ENCODE peak calls at places on chromosomes 16 and 17, in ten cellular contexts. One of them, this sample, is unnamed.

GRCh38 chr16:23119570-23119969 is 29.7 kb downstream of the USP31 start:
- DNase-seq in ascending aorta: no peak
- DNase-seq in GM23248: peak; percentile 48
- DNase-seq in hepatocyte: no peak
- DNase-seq in neural progenitor cell: no peak
- DNase-seq in lung: no peak
- DNase-seq in A549: no peak
- DNase-seq in pancreas: no peak
- DNase-seq in tibial nerve: no peak
- DNase-seq in sigmoid colon: no peak
- DNase-seq in this sample: no peak

GRCh38 chr17:64183815-64184397 is 54.0 kb upstream of the ERN1 start:
- DNase-seq in tibial nerve: no peak
- DNase-seq in GM23248: peak; percentile 77
- DNase-seq in neural progenitor cell: no peak
- DNase-seq in hepatocyte: no peak
- DNase-seq in pancreas: no peak
- DNase-seq in A549: no peak
- DNase-seq in ascending aorta: no peak
- DNase-seq in lung: no peak
- DNase-seq in sigmoid colon: no peak
- DNase-seq in this sample: no peak

GRCh38 chr16:66801320-66802105 is at the start of gene TERB1:
- DNase-seq in pancreas: peak; percentile 44
- DNase-seq in neural progenitor cell: no peak
- DNase-seq in GM23248: no peak
- DNase-seq in hepatocyte: no peak
- DNase-seq in lung: no peak
- DNase-seq in sigmoid colon: no peak
- DNase-seq in tibial nerve: no peak
- DNase-seq in A549: no peak
- DNase-seq in ascending aorta: no peak
- DNase-seq in this sample: peak; percentile 32

GRCh38 chr16:87851141-87851587 is 18.1 kb downstream of the SLC7A5 start:
- DNase-seq in neural progenitor cell: no peak
- DNase-seq in ascending aorta: no peak
- DNase-seq in lung: no peak
- DNase-seq in pancreas: peak; percentile 58
- DNase-seq in GM23248: no peak
- DNase-seq in hepatocyte: no peak
- DNase-seq in tibial nerve: no peak
- DNase-seq in sigmoid colon: no peak
- DNase-seq in A549: no peak
- DNase-seq in this sample: no peak

GRCh38 chr16:14629612-14629918 is 495 bp downstream of the PARN start:
- DNase-seq in pancreas: no peak
- DNase-seq in lung: no peak
- DNase-seq in tibial nerve: no peak
- DNase-seq in sigmoid colon: no peak
- DNase-seq in ascending aorta: no peak
- DNase-seq in GM23248: peak; percentile 50
- DNase-seq in neural progenitor cell: no peak
- DNase-seq in A549: no peak
- DNase-seq in hepatocyte: no peak
- DNase-seq in this sample: peak; percentile 38

GRCh38 chr16:90046971-90047713 is 27.9 kb upstream of the DBNDD1 start:
- DNase-seq in sigmoid colon: peak; percentile 90
- DNase-seq in hepatocyte: peak; percentile 83
- DNase-seq in lung: peak; percentile 66
- DNase-seq in GM23248: peak; percentile 71
- DNase-seq in pancreas: peak; percentile 91
- DNase-seq in ascending aorta: peak; percentile 26
- DNase-seq in tibial nerve: peak; percentile 58
- DNase-seq in A549: no peak
- DNase-seq in neural progenitor cell: peak; percentile 94
- DNase-seq in this sample: no peak

GRCh38 chr17:78364436-78365281 is 4.8 kb upstream of the SOCS3 start:
- DNase-seq in lung: no peak
- DNase-seq in pancreas: no peak
- DNase-seq in hepatocyte: no peak
- DNase-seq in tibial nerve: no peak
- DNase-seq in neural progenitor cell: peak; percentile 81
- DNase-seq in GM23248: no peak
- DNase-seq in ascending aorta: no peak
- DNase-seq in sigmoid colon: no peak
- DNase-seq in A549: no peak
- DNase-seq in this sample: no peak

GRCh38 chr17:43003542-43004172 is 2.9 kb upstream of the IFI35 start:
- DNase-seq in A549: peak; percentile 80
- DNase-seq in lung: no peak
- DNase-seq in pancreas: peak; percentile 21
- DNase-seq in sigmoid colon: no peak
- DNase-seq in neural progenitor cell: no peak
- DNase-seq in GM23248: peak; percentile 67
- DNase-seq in hepatocyte: no peak
- DNase-seq in ascending aorta: no peak
- DNase-seq in tibial nerve: no peak
- DNase-seq in this sample: no peak

GRCh38 chr17:58370309-58370708 is 18.3 kb upstream of the SUPT4H1 start:
- DNase-seq in neural progenitor cell: no peak
- DNase-seq in tibial nerve: no peak
- DNase-seq in A549: no peak
- DNase-seq in pancreas: no peak
- DNase-seq in lung: no peak
- DNase-seq in hepatocyte: no peak
- DNase-seq in GM23248: no peak
- DNase-seq in sigmoid colon: no peak
- DNase-seq in ascending aorta: no peak
- DNase-seq in this sample: no peak

GRCh38 chr17:58373003-58373402 is 21.0 kb upstream of the SUPT4H1 start:
- DNase-seq in pancreas: no peak
- DNase-seq in tibial nerve: no peak
- DNase-seq in lung: no peak
- DNase-seq in A549: no peak
- DNase-seq in hepatocyte: no peak
- DNase-seq in ascending aorta: no peak
- DNase-seq in sigmoid colon: no peak
- DNase-seq in GM23248: no peak
- DNase-seq in neural progenitor cell: no peak
- DNase-seq in this sample: no peak

GRCh38 chr17:58370716-58371115 is 18.7 kb upstream of the SUPT4H1 start:
- DNase-seq in ascending aorta: no peak
- DNase-seq in A549: no peak
- DNase-seq in GM23248: no peak
- DNase-seq in lung: no peak
- DNase-seq in pancreas: no peak
- DNase-seq in sigmoid colon: no peak
- DNase-seq in hepatocyte: no peak
- DNase-seq in tibial nerve: no peak
- DNase-seq in neural progenitor cell: no peak
- DNase-seq in this sample: no peak

GRCh38 chr17:58369214-58370031 is 17.4 kb upstream of the SUPT4H1 start:
- DNase-seq in GM23248: no peak
- DNase-seq in pancreas: no peak
- DNase-seq in hepatocyte: peak; percentile 55
- DNase-seq in lung: no peak
- DNase-seq in tibial nerve: no peak
- DNase-seq in sigmoid colon: no peak
- DNase-seq in A549: no peak
- DNase-seq in ascending aorta: no peak
- DNase-seq in neural progenitor cell: no peak
- DNase-seq in this sample: no peak

GRCh38 chr17:58371300-58371950 is 19.4 kb upstream of the SUPT4H1 start:
- DNase-seq in tibial nerve: no peak
- DNase-seq in A549: no peak
- DNase-seq in ascending aorta: no peak
- DNase-seq in hepatocyte: no peak
- DNase-seq in GM23248: no peak
- DNase-seq in pancreas: no peak
- DNase-seq in sigmoid colon: no peak
- DNase-seq in neural progenitor cell: no peak
- DNase-seq in lung: no peak
- DNase-seq in this sample: no peak
- H3K4me1 ChIP-seq in tibial nerve: no peaks in the 10 kb centered on the region
- H3K4me1 ChIP-seq in A549: peaks cover 14% of the 10 kb centered on the region
- H3K4me1 ChIP-seq in ascending aorta: no peaks in the 10 kb centered on the region
- H3K4me1 ChIP-seq in hepatocyte: peaks cover 38% of the 10 kb centered on the region
- H3K4me1 ChIP-seq in GM23248: no peaks in the 10 kb centered on the region
- H3K4me1 ChIP-seq in pancreas: peaks cover 9% of the 10 kb centered on the region
- H3K4me1 ChIP-seq in sigmoid colon: no peaks in the 10 kb centered on the region
- H3K4me1 ChIP-seq in neural progenitor cell: no peaks in the 10 kb centered on the region
- H3K4me1 ChIP-seq in lung: no peaks in the 10 kb centered on the region
- H3K4me1 ChIP-seq in this sample: no peaks in the 10 kb centered on the region

DNA sequence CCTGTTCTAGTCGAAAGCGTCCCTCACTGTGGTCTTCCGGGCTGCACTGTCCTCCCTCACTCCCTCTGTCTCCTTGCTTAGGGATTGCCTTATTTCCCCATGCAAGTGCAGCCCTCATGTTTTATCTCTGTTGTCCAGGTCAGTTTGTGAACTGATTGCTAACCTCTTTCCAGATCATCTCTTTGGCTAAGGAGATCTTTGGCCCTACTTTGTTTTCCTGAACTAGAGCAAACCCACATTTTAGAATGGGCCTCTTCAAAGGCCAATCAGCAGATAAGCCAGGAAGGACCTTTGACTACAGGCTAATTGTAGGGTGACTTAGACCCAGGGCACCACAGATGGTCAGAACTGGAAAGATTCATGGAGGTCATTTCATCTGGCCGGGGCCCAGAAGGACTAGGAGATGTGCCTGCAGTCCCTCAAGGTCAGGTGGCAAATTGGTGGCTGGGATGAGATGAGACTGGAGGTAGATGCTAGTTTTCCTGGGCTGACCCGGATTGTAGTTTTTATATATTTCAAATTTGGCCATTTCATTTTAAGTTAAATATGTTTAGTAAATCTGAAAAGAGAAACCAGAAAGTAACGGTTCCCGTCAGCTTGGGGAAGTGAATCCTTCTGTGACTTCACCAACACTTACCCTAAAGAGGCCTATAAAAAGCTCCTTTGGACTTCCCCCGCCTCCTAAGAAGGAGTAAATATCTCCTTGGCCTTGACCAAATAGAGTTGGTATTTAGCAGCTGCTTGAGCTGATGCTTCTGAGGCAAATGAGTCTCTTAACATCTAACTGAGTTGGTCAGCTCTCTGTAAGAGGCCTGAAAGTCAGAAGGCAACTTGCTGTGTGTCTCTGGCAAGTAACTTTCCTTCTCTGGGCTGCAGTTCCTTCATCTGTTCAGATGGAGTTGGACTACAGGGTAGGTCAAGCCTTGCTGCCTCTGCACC is 6.3 kb upstream of the SLC25A19 start:
- DNase-seq in tibial nerve: no peak
- DNase-seq in pancreas: no peak
- DNase-seq in neural progenitor cell: no peak
- DNase-seq in hepatocyte: no peak
- DNase-seq in ascending aorta: no peak
- DNase-seq in lung: no peak
- DNase-seq in A549: no peak
- DNase-seq in GM23248: no peak
- DNase-seq in sigmoid colon: no peak
- DNase-seq in this sample: no peak
- H3K4me3 ChIP-seq in tibial nerve: no peak overlapping the region
- H3K4me3 ChIP-seq in pancreas: no peak overlapping the region
- H3K4me3 ChIP-seq in neural progenitor cell: no peak overlapping the region
- H3K4me3 ChIP-seq in hepatocyte: no peak overlapping the region
- H3K4me3 ChIP-seq in ascending aorta: no peak overlapping the region
- H3K4me3 ChIP-seq in lung: no peak overlapping the region
- H3K4me3 ChIP-seq in A549: no peak overlapping the region
- H3K4me3 ChIP-seq in GM23248: no peak overlapping the region
- H3K4me3 ChIP-seq in sigmoid colon: no peak overlapping the region
- H3K4me3 ChIP-seq in this sample: no peak overlapping the region

GRCh38 chr16:80991792-80992430 is 14.8 kb downstream of the CMC2 start:
- DNase-seq in A549: no peak
- DNase-seq in GM23248: no peak
- DNase-seq in tibial nerve: no peak
- DNase-seq in neural progenitor cell: no peak
- DNase-seq in hepatocyte: no peak
- DNase-seq in pancreas: no peak
- DNase-seq in lung: no peak
- DNase-seq in ascending aorta: no peak
- DNase-seq in sigmoid colon: no peak
- DNase-seq in this sample: no peak

GRCh38 chr16:80994451-80994850 is 12.2 kb downstream of the CMC2 start:
- DNase-seq in neural progenitor cell: no peak
- DNase-seq in lung: no peak
- DNase-seq in ascending aorta: no peak
- DNase-seq in hepatocyte: no peak
- DNase-seq in A549: peak; percentile 25
- DNase-seq in tibial nerve: no peak
- DNase-seq in pancreas: no peak
- DNase-seq in GM23248: peak; percentile 46
- DNase-seq in sigmoid colon: no peak
- DNase-seq in this sample: no peak

GRCh38 chr16:80990978-80991377 is 15.7 kb downstream of the CMC2 start:
- DNase-seq in tibial nerve: no peak
- DNase-seq in lung: no peak
- DNase-seq in sigmoid colon: no peak
- DNase-seq in pancreas: no peak
- DNase-seq in neural progenitor cell: no peak
- DNase-seq in GM23248: no peak
- DNase-seq in hepatocyte: no peak
- DNase-seq in A549: no peak
- DNase-seq in ascending aorta: no peak
- DNase-seq in this sample: no peak

GRCh38 chr16:80992676-80993292 is 13.9 kb downstream of the CMC2 start:
- DNase-seq in ascending aorta: no peak
- DNase-seq in GM23248: peak; percentile 29
- DNase-seq in tibial nerve: no peak
- DNase-seq in A549: no peak
- DNase-seq in sigmoid colon: no peak
- DNase-seq in pancreas: no peak
- DNase-seq in neural progenitor cell: no peak
- DNase-seq in lung: no peak
- DNase-seq in hepatocyte: no peak
- DNase-seq in this sample: no peak

DNA sequence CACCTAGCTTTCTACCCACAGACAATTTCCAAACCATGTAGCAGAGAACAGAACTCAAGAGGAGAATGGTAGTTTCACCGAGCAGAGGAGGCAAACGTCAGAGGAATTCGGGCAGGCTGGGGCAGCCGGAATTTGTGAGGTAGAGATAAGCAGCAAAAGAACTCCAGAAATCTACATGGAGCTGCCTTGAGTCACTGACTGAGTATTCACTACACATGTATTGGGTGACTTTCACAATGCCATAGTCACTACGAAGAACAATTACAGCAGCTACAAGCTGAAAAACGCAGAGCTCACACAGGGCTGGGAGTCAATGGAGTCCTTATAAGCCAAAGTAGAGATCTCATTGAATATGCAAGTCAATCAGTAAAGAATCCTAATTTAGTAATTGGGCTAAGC is 13.4 kb downstream of the CMC2 start:
- DNase-seq in hepatocyte: peak; percentile 63
- DNase-seq in lung: no peak
- DNase-seq in sigmoid colon: no peak
- DNase-seq in ascending aorta: no peak
- DNase-seq in pancreas: no peak
- DNase-seq in GM23248: peak; percentile 93
- DNase-seq in tibial nerve: no peak
- DNase-seq in A549: peak; percentile 70
- DNase-seq in neural progenitor cell: no peak
- DNase-seq in this sample: no peak
- H3K27ac ChIP-seq in hepatocyte: peak overlapping the region; percentile 77
- H3K27ac ChIP-seq in lung: peak overlapping the region; percentile 70
- H3K27ac ChIP-seq in sigmoid colon: no peak overlapping the region
- H3K27ac ChIP-seq in ascending aorta: peak overlapping the region; percentile 33
- H3K27ac ChIP-seq in pancreas: peak overlapping the region; percentile 55
- H3K27ac ChIP-seq in GM23248: peak overlapping the region; percentile 82
- H3K27ac ChIP-seq in tibial nerve: no peak overlapping the region
- H3K27ac ChIP-seq in A549: peak overlapping the region; percentile 60
- H3K27ac ChIP-seq in neural progenitor cell: no peak overlapping the region
- H3K27ac ChIP-seq in this sample: no peak overlapping the region

GRCh38 chr17:66464921-66465320 is 162.5 kb downstream of the PRKCA start:
- DNase-seq in ascending aorta: no peak
- DNase-seq in GM23248: no peak
- DNase-seq in sigmoid colon: no peak
- DNase-seq in pancreas: no peak
- DNase-seq in A549: no peak
- DNase-seq in hepatocyte: no peak
- DNase-seq in neural progenitor cell: no peak
- DNase-seq in lung: no peak
- DNase-seq in tibial nerve: no peak
- DNase-seq in this sample: no peak
- H3K4me1 ChIP-seq in ascending aorta: no peaks in the 10 kb centered on the region
- H3K4me1 ChIP-seq in GM23248: peaks cover 76% of the 10 kb centered on the region
- H3K4me1 ChIP-seq in sigmoid colon: peaks cover 72% of the 10 kb centered on the region
- H3K4me1 ChIP-seq in pancreas: peaks cover 4% of the 10 kb centered on the region
- H3K4me1 ChIP-seq in A549: peaks cover 96% of the 10 kb centered on the region
- H3K4me1 ChIP-seq in hepatocyte: peaks cover 38% of the 10 kb centered on the region
- H3K4me1 ChIP-seq in neural progenitor cell: peaks cover 14% of the 10 kb centered on the region
- H3K4me1 ChIP-seq in lung: peaks cover 7% of the 10 kb centered on the region
- H3K4me1 ChIP-seq in tibial nerve: peaks cover 43% of the 10 kb centered on the region
- H3K4me1 ChIP-seq in this sample: peaks cover 35% of the 10 kb centered on the region

This sample was measured in CD4-positive, alpha-beta memory T cell.